ENCODE peak calls at places on chromosomes 11 and 22, in four cellular contexts. One of them, this sample, is unnamed. For H3K4me1, the result is how much of the 10 kb centered on the place peaks cover.

GRCh38 chr22:23450434-23450795 is 129.7 kb downstream of the IGLL1 start:
- DNase-seq in upper lobe of right lung: no peak
- DNase-seq in spleen: no peak
- DNase-seq in pancreas: no peak
- DNase-seq in this sample: no peak

GRCh38 chr11:82775736-82776346 is 42.2 kb upstream of the FAM181B start:
- DNase-seq in spleen: no peak
- DNase-seq in upper lobe of right lung: no peak
- DNase-seq in pancreas: no peak
- DNase-seq in this sample: peak

GRCh38 chr22:17102297-17102667 is 17.5 kb downstream of the IL17RA start:
- DNase-seq in upper lobe of right lung: no peak
- DNase-seq in spleen: no peak
- DNase-seq in pancreas: no peak
- DNase-seq in this sample: no peak

GRCh38 chr11:88454881-88455280 is 117.3 kb upstream of the CTSC start:
- DNase-seq in pancreas: no peak
- DNase-seq in spleen: no peak
- DNase-seq in upper lobe of right lung: no peak
- DNase-seq in this sample: no peak

GRCh38 chr11:133905677-133906156 is 51.1 kb downstream of the IGSF9B start:
- DNase-seq in pancreas: no peak
- DNase-seq in upper lobe of right lung: peak
- DNase-seq in spleen: peak
- DNase-seq in this sample: no peak

GRCh38 chr22:24445481-24446290 is 18.3 kb downstream of the ADORA2A start:
- DNase-seq in upper lobe of right lung: no peak
- DNase-seq in pancreas: no peak
- DNase-seq in spleen: no peak
- DNase-seq in this sample: no peak

GRCh38 chr11:76107946-76108345 is 98.4 kb downstream of the WNT11 start:
- DNase-seq in spleen: no peak
- DNase-seq in pancreas: no peak
- DNase-seq in upper lobe of right lung: no peak
- DNase-seq in this sample: no peak

GRCh38 chr11:13535819-13536218 is 40.0 kb upstream of the PTH start:
- DNase-seq in pancreas: no peak
- DNase-seq in spleen: no peak
- DNase-seq in upper lobe of right lung: no peak
- DNase-seq in this sample: no peak

GRCh38 chr11:1877211-1878133 is 14.2 kb downstream of the PRR33 start:
- DNase-seq in upper lobe of right lung: peak
- DNase-seq in pancreas: no peak
- DNase-seq in spleen: peak
- DNase-seq in this sample: no peak

GRCh38 chr11:67266424-67267187 is at the start of gene GRK2:
- DNase-seq in spleen: peak
- DNase-seq in pancreas: no peak
- DNase-seq in upper lobe of right lung: peak
- DNase-seq in this sample: peak

GRCh38 chr11:18063131-18063530 is 17.1 kb upstream of the TPH1 start:
- DNase-seq in upper lobe of right lung: no peak
- DNase-seq in spleen: no peak
- DNase-seq in pancreas: peak
- DNase-seq in this sample: no peak

GRCh38 chr22:30809086-30809485 is 114.4 kb downstream of the OSBP2 start:
- DNase-seq in upper lobe of right lung: no peak
- DNase-seq in spleen: no peak
- DNase-seq in pancreas: no peak
- DNase-seq in this sample: no peak

GRCh38 chr11:8356216-8356615 is 92.5 kb upstream of the LMO1 start:
- DNase-seq in upper lobe of right lung: peak
- DNase-seq in spleen: peak
- DNase-seq in pancreas: no peak
- DNase-seq in this sample: no peak

GRCh38 chr22:30411780-30412179 is 13.8 kb upstream of the MTFP1 start:
- DNase-seq in pancreas: no peak
- DNase-seq in upper lobe of right lung: no peak
- DNase-seq in spleen: no peak
- DNase-seq in this sample: no peak

GRCh38 chr11:44561275-44561781 is 4.1 kb upstream of the CD82 start:
- DNase-seq in spleen: no peak
- DNase-seq in pancreas: no peak
- DNase-seq in upper lobe of right lung: no peak
- DNase-seq in this sample: no peak

GRCh38 chr22:43331698-43332097 is 11.5 kb downstream of the SCUBE1 start:
- DNase-seq in spleen: no peak
- DNase-seq in pancreas: no peak
- DNase-seq in upper lobe of right lung: no peak
- DNase-seq in this sample: no peak

GRCh38 chr22:36440429-36441002 is 40.9 kb downstream of the TXN2 start:
- DNase-seq in upper lobe of right lung: no peak
- DNase-seq in pancreas: no peak
- DNase-seq in spleen: no peak
- DNase-seq in this sample: no peak

GRCh38 chr11:61510980-61511373 is 2.4 kb downstream of the LRRC10B start:
- DNase-seq in pancreas: no peak
- DNase-seq in spleen: no peak
- DNase-seq in upper lobe of right lung: no peak
- DNase-seq in this sample: no peak

GRCh38 chr11:1335811-1336761 is 26.7 kb upstream of the TOLLIP start:
- DNase-seq in spleen: peak
- DNase-seq in pancreas: no peak
- DNase-seq in upper lobe of right lung: no peak
- DNase-seq in this sample: peak

GRCh38 chr11:3808846-3809623 is 675 bp downstream of the PGAP2 start:
- DNase-seq in pancreas: peak
- DNase-seq in spleen: no peak
- DNase-seq in upper lobe of right lung: no peak
- DNase-seq in this sample: peak

GRCh38 chr22:40922484-40923303 is 28.5 kb upstream of the RBX1 start:
- DNase-seq in spleen: no peak
- DNase-seq in upper lobe of right lung: no peak
- DNase-seq in pancreas: no peak
- DNase-seq in this sample: peak

GRCh38 chr22:46072030-46072881 is 78.1 kb upstream of the PPARA start:
- DNase-seq in spleen: peak
- DNase-seq in pancreas: peak
- DNase-seq in upper lobe of right lung: peak
- DNase-seq in this sample: peak

GRCh38 chr11:86443415-86443814 is 68.7 kb downstream of the CCDC81 start:
- DNase-seq in spleen: no peak
- DNase-seq in pancreas: no peak
- DNase-seq in upper lobe of right lung: no peak
- DNase-seq in this sample: no peak

GRCh38 chr22:19556963-19557545 is 32.8 kb upstream of the CLDN5 start:
- DNase-seq in upper lobe of right lung: no peak
- DNase-seq in pancreas: no peak
- DNase-seq in spleen: no peak
- DNase-seq in this sample: no peak

GRCh38 chr22:19559324-19559811 is 35.2 kb upstream of the CLDN5 start:
- DNase-seq in upper lobe of right lung: no peak
- DNase-seq in pancreas: no peak
- DNase-seq in spleen: no peak
- DNase-seq in this sample: no peak

GRCh38 chr22:19555651-19556050 is 31.4 kb upstream of the CLDN5 start:
- DNase-seq in pancreas: no peak
- DNase-seq in upper lobe of right lung: no peak
- DNase-seq in spleen: peak
- DNase-seq in this sample: no peak

GRCh38 chr22:19554834-19555404 is 30.7 kb upstream of the CLDN5 start:
- DNase-seq in upper lobe of right lung: no peak
- DNase-seq in spleen: no peak
- DNase-seq in pancreas: no peak
- DNase-seq in this sample: peak

GRCh38 chr22:19559956-19560355 is 35.7 kb upstream of the CLDN5 start:
- DNase-seq in upper lobe of right lung: no peak
- DNase-seq in pancreas: no peak
- DNase-seq in spleen: no peak
- DNase-seq in this sample: no peak
- H3K4me3 ChIP-seq in upper lobe of right lung: no peak
- H3K4me3 ChIP-seq in pancreas: no peak
- H3K4me3 ChIP-seq in spleen: no peak
- H3K4me3 ChIP-seq in this sample: no peak

GRCh38 chr11:120746836-120747609 is 235.5 kb downstream of the GRIK4 start:
- DNase-seq in pancreas: no peak
- DNase-seq in upper lobe of right lung: no peak
- DNase-seq in spleen: no peak
- DNase-seq in this sample: no peak
- TF ChIP-seq CTCF in pancreas: no peak
- TF ChIP-seq CTCF in upper lobe of right lung: no peak
- TF ChIP-seq CTCF in spleen: no peak
- TF ChIP-seq CTCF in this sample: no peak

GRCh38 chr11:92227233-92227593 is 2.6 kb downstream of the FAT3 start:
- DNase-seq in upper lobe of right lung: no peak
- DNase-seq in spleen: no peak
- DNase-seq in pancreas: no peak
- DNase-seq in this sample: no peak
- H3K4me1 ChIP-seq in upper lobe of right lung: under half
- H3K4me1 ChIP-seq in spleen: under half
- H3K4me1 ChIP-seq in pancreas: under half
- H3K4me1 ChIP-seq in this sample: under half

GRCh38 chr11:115760528-115760837 is 256.3 kb upstream of the CADM1 start:
- DNase-seq in spleen: no peak
- DNase-seq in upper lobe of right lung: no peak
- DNase-seq in pancreas: no peak
- DNase-seq in this sample: no peak
- H3K4me3 ChIP-seq in spleen: peak
- H3K4me3 ChIP-seq in upper lobe of right lung: peak
- H3K4me3 ChIP-seq in pancreas: no peak
- H3K4me3 ChIP-seq in this sample: peak

DNA sequence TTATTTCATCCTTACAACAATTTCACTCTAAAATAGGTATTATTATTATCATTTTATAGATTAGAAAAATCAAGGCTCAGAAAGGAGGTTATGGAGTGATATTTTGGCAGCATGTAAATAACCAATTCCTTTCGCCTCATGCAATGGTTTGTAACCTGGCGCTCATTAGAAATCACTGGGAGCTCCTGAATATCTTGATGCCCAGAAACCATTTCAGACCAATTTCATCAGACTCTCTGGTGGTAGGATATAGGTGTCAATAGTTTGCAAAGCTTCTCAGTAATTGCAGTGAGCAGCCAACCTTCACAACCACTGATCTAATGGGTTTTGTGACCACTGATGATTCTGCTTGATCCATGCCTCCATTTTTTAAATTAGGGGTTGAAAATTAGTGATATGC is 57.9 kb upstream of the ZC3H12C start:
- DNase-seq in upper lobe of right lung: no peak
- DNase-seq in spleen: no peak
- DNase-seq in pancreas: no peak
- DNase-seq in this sample: no peak
- TF ChIP-seq CTCF in upper lobe of right lung: no peak
- TF ChIP-seq CTCF in spleen: no peak
- TF ChIP-seq CTCF in pancreas: no peak
- TF ChIP-seq CTCF in this sample: no peak